ENCODE peak calls at places on chromosome 1, in four cellular contexts. One of them, this sample, is unnamed.

GRCh38 chr1:211517006-211517405 is 25.0 kb upstream of the RD3 start:
- DNase-seq in endothelial cell: no peak
- DNase-seq in astrocyte of the spinal cord: no peak
- DNase-seq in omental fat pad: no peak
- DNase-seq in this sample: no peak

GRCh38 chr1:67572594-67573221 is 112.3 kb upstream of the GADD45A start:
- DNase-seq in endothelial cell: no peak
- DNase-seq in astrocyte of the spinal cord: no peak
- DNase-seq in omental fat pad: no peak
- DNase-seq in this sample: no peak

GRCh38 chr1:159916240-159917051 is 8.9 kb downstream of the TAGLN2 start:
- DNase-seq in endothelial cell: no peak
- DNase-seq in astrocyte of the spinal cord: peak; percentile 67
- DNase-seq in omental fat pad: no peak
- DNase-seq in this sample: no peak

GRCh38 chr1:208791458-208791857 is 547.3 kb upstream of the PLXNA2 start:
- DNase-seq in endothelial cell: no peak
- DNase-seq in astrocyte of the spinal cord: peak; percentile 6
- DNase-seq in omental fat pad: no peak
- DNase-seq in this sample: no peak

GRCh38 chr1:21816602-21817302 is 4.7 kb downstream of the LDLRAD2 start:
- DNase-seq in endothelial cell: no peak
- DNase-seq in astrocyte of the spinal cord: peak; percentile 70
- DNase-seq in omental fat pad: no peak
- DNase-seq in this sample: no peak

GRCh38 chr1:10730985-10731384 is 65.5 kb downstream of the CASZ1 start:
- DNase-seq in endothelial cell: no peak
- DNase-seq in astrocyte of the spinal cord: peak; percentile 46
- DNase-seq in omental fat pad: no peak
- DNase-seq in this sample: no peak

GRCh38 chr1:230819976-230820375 is 48.3 kb downstream of the C1orf198 start:
- DNase-seq in endothelial cell: no peak
- DNase-seq in astrocyte of the spinal cord: no peak
- DNase-seq in omental fat pad: no peak
- DNase-seq in this sample: no peak

GRCh38 chr1:69258842-69259241 is 308.9 kb upstream of the LRRC7 start:
- DNase-seq in endothelial cell: no peak
- DNase-seq in astrocyte of the spinal cord: no peak
- DNase-seq in omental fat pad: no peak
- DNase-seq in this sample: no peak

GRCh38 chr1:161198206-161198876 is 513 bp downstream of the ADAMTS4 start:
- DNase-seq in endothelial cell: peak; percentile 56
- DNase-seq in astrocyte of the spinal cord: peak; percentile 39
- DNase-seq in omental fat pad: no peak
- DNase-seq in this sample: peak; percentile 72

GRCh38 chr1:47681735-47682134 is 243.9 kb downstream of the FOXD2 start:
- DNase-seq in endothelial cell: no peak
- DNase-seq in astrocyte of the spinal cord: no peak
- DNase-seq in omental fat pad: no peak
- DNase-seq in this sample: no peak

GRCh38 chr1:92826792-92827191 is 5.0 kb upstream of the RPL5 start:
- DNase-seq in endothelial cell: no peak
- DNase-seq in astrocyte of the spinal cord: no peak
- DNase-seq in omental fat pad: no peak
- DNase-seq in this sample: no peak

GRCh38 chr1:229664133-229664689 is 38.2 kb downstream of the URB2 start:
- DNase-seq in endothelial cell: no peak
- DNase-seq in astrocyte of the spinal cord: peak; percentile 46
- DNase-seq in omental fat pad: peak; percentile 50
- DNase-seq in this sample: no peak

GRCh38 chr1:211323156-211324063 is 3.2 kb upstream of the TRAF5 start:
- DNase-seq in endothelial cell: peak; percentile 59
- DNase-seq in astrocyte of the spinal cord: peak; percentile 62
- DNase-seq in omental fat pad: no peak
- DNase-seq in this sample: no peak

GRCh38 chr1:6059866-6060265 is 14.2 kb downstream of the KCNAB2 start:
- DNase-seq in endothelial cell: no peak
- DNase-seq in astrocyte of the spinal cord: no peak
- DNase-seq in omental fat pad: no peak
- DNase-seq in this sample: no peak

GRCh38 chr1:17437260-17438175 is 2.0 kb downstream of the RCC2 start:
- DNase-seq in endothelial cell: peak; percentile 45
- DNase-seq in astrocyte of the spinal cord: peak; percentile 41
- DNase-seq in omental fat pad: no peak
- DNase-seq in this sample: no peak

GRCh38 chr1:34843392-34844251 is 15.9 kb downstream of the SMIM12 start:
- DNase-seq in endothelial cell: peak; percentile 55
- DNase-seq in astrocyte of the spinal cord: no peak
- DNase-seq in omental fat pad: no peak
- DNase-seq in this sample: no peak

GRCh38 chr1:81170721-81171120 is 630.0 kb upstream of the ADGRL2 start:
- DNase-seq in endothelial cell: no peak
- DNase-seq in astrocyte of the spinal cord: no peak
- DNase-seq in omental fat pad: no peak
- DNase-seq in this sample: no peak

GRCh38 chr1:86464819-86465218 is 3.9 kb upstream of the CLCA1 start:
- DNase-seq in endothelial cell: no peak
- DNase-seq in astrocyte of the spinal cord: no peak
- DNase-seq in omental fat pad: no peak
- DNase-seq in this sample: no peak

GRCh38 chr1:6464514-6464836 is 1.5 kb downstream of the TNFRSF25 start:
- DNase-seq in endothelial cell: no peak
- DNase-seq in astrocyte of the spinal cord: no peak
- DNase-seq in omental fat pad: no peak
- DNase-seq in this sample: no peak

GRCh38 chr1:224106568-224107281 is 7.2 kb upstream of the FBXO28 start:
- DNase-seq in endothelial cell: peak; percentile 11
- DNase-seq in astrocyte of the spinal cord: peak; percentile 46
- DNase-seq in omental fat pad: no peak
- DNase-seq in this sample: peak; percentile 51
- TF ChIP-seq CTCF in endothelial cell: no peak
- TF ChIP-seq CTCF in astrocyte of the spinal cord: peak; percentile 65
- TF ChIP-seq CTCF in omental fat pad: no peak
- TF ChIP-seq CTCF in this sample: peak; percentile 48

GRCh38 chr1:223695014-223695413 is 17.3 kb upstream of the CAPN2 start:
- DNase-seq in endothelial cell: no peak
- DNase-seq in astrocyte of the spinal cord: no peak
- DNase-seq in omental fat pad: no peak
- DNase-seq in this sample: no peak

GRCh38 chr1:223700942-223701637 is 11.2 kb upstream of the CAPN2 start:
- DNase-seq in endothelial cell: no peak
- DNase-seq in astrocyte of the spinal cord: peak; percentile 98
- DNase-seq in omental fat pad: no peak
- DNase-seq in this sample: no peak

GRCh38 chr1:223700388-223700918 is 11.9 kb upstream of the CAPN2 start:
- DNase-seq in endothelial cell: no peak
- DNase-seq in astrocyte of the spinal cord: no peak
- DNase-seq in omental fat pad: no peak
- DNase-seq in this sample: no peak

GRCh38 chr1:223695941-223696340 is 16.4 kb upstream of the CAPN2 start:
- DNase-seq in endothelial cell: no peak
- DNase-seq in astrocyte of the spinal cord: no peak
- DNase-seq in omental fat pad: no peak
- DNase-seq in this sample: no peak
- TF ChIP-seq CTCF in endothelial cell: no peak
- TF ChIP-seq CTCF in astrocyte of the spinal cord: no peak
- TF ChIP-seq CTCF in omental fat pad: no peak
- TF ChIP-seq CTCF in this sample: no peak

DNA sequence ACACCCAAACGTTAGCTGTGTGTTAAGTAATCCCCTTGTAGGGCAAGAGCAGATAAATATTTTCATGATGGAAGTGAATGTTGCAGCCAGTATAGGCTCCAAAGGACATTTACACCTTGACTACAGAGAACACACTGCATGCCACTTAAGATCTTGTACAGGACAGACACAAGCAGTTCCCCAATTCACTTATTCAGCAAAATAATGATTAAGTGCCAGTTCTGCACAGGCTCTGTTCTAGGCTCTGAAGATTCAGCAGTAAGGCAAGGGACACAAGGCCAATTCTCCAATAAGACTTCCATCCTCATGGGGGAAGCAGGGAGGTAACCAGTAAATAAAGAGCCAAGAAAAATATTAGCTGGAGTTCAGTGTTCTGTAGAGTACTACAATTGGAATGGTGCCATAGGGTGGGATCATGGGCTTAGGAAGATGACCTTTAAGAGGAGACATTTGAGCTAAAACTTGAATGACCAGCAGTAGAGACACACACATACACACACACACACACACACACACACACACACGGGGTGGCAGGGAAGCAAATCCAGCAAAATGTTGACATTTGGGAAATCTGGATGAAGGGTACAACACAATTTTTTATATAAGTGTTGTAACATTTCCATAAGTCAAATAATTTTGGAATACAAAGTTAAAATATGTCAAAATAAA is 199.9 kb upstream of the JUN start:
- DNase-seq in endothelial cell: no peak
- DNase-seq in astrocyte of the spinal cord: no peak
- DNase-seq in omental fat pad: no peak
- DNase-seq in this sample: no peak
- TF ChIP-seq CTCF in endothelial cell: no peak
- TF ChIP-seq CTCF in astrocyte of the spinal cord: no peak
- TF ChIP-seq CTCF in omental fat pad: no peak
- TF ChIP-seq CTCF in this sample: no peak

GRCh38 chr1:113493533-113493932 is 103.2 kb downstream of the MAGI3 start:
- DNase-seq in endothelial cell: no peak
- DNase-seq in astrocyte of the spinal cord: no peak
- DNase-seq in omental fat pad: no peak
- DNase-seq in this sample: no peak

GRCh38 chr1:113490384-113490783 is 100.1 kb downstream of the MAGI3 start:
- DNase-seq in endothelial cell: no peak
- DNase-seq in astrocyte of the spinal cord: no peak
- DNase-seq in omental fat pad: no peak
- DNase-seq in this sample: no peak

GRCh38 chr1:113488576-113489177 is 98.4 kb downstream of the MAGI3 start:
- DNase-seq in endothelial cell: no peak
- DNase-seq in astrocyte of the spinal cord: no peak
- DNase-seq in omental fat pad: no peak
- DNase-seq in this sample: no peak
- TF ChIP-seq CTCF in endothelial cell: no peak
- TF ChIP-seq CTCF in astrocyte of the spinal cord: no peak
- TF ChIP-seq CTCF in omental fat pad: no peak
- TF ChIP-seq CTCF in this sample: no peak

DNA sequence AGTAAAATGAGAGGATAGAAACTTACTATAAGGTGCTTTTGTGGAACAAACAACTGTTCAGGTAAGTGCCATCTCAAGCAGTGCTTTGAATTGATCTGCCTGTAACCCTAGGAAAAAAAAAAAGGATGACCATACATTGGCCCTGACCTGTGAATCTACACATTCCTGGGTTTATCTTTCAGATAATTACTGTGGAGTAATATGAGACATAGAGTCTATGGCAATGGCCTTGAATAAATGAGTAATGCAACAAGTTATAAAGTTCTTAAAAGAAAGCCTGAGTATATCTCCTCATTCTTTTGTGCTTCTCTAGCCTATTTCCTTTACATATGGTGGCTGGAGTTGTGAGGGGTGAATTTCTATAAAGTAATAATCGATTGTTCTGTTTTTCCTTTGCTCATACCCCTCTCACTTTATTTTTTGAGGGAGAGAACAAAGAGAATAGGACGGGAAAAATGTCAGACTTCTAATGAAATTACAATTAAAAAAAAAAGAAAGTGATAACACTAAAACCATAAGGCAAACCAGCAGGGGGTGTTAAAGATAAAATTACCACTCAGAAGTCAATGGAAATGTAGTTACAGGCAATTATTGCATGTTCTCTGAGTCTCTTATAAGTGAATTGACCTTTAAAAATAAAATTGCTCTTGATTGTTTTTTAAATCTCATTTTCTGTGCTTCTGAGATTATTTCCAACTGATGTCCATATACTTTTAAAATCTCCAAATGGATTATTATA is 12.4 kb upstream of the ATP1A1 start:
- DNase-seq in endothelial cell: no peak
- DNase-seq in astrocyte of the spinal cord: no peak
- DNase-seq in omental fat pad: no peak
- DNase-seq in this sample: no peak
- TF ChIP-seq CTCF in endothelial cell: no peak
- TF ChIP-seq CTCF in astrocyte of the spinal cord: peak; percentile 15
- TF ChIP-seq CTCF in omental fat pad: no peak
- TF ChIP-seq CTCF in this sample: peak; percentile 21

GRCh38 chr1:85024736-85025135 is 23.6 kb downstream of the MCOLN3 start:
- DNase-seq in endothelial cell: no peak
- DNase-seq in astrocyte of the spinal cord: no peak
- DNase-seq in omental fat pad: no peak
- DNase-seq in this sample: no peak
- TF ChIP-seq CTCF in endothelial cell: no peak
- TF ChIP-seq CTCF in astrocyte of the spinal cord: no peak
- TF ChIP-seq CTCF in omental fat pad: no peak
- TF ChIP-seq CTCF in this sample: no peak

DNA sequence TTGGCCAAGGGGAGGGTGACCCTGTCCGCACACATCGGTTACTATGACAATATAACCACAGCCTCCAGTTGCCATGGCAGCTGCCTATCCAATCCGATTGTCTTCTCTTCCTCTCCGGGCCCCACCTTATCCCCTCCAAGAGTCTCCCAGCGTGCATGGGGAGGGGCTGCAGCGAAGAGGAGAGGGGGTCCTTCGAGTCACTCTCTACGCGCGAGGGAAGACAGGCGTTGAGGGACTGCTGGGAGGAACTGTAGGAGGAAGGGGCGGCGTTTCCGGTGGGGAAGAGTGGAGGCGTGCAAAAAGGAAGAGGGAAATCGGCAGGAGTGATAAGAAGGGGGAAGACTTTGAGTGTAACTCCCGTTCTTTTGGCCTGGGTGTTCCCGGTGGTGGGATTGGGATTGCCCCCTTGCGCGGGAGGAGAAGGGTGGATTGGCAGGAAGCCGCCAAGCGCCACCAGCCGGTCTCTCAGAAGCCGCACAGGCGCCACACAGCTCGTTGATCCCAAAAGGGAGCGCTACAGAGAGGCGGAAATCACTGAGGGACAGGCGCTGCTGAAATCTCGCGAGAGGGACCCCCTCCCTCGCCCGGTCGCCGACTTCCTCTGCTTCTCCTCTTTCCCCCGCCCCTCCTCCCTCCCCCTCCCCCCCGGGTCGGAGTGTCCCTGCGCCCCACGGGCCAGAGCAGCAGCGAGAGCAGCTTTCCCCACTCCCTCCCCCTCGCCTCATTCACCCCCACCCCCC is 381 bp upstream of the SMG7 start:
- DNase-seq in endothelial cell: peak; percentile 98
- DNase-seq in astrocyte of the spinal cord: peak; percentile 99
- DNase-seq in omental fat pad: peak; percentile 94
- DNase-seq in this sample: peak; percentile 96
- TF ChIP-seq CTCF in endothelial cell: no peak
- TF ChIP-seq CTCF in astrocyte of the spinal cord: no peak
- TF ChIP-seq CTCF in omental fat pad: no peak
- TF ChIP-seq CTCF in this sample: no peak

This sample was measured in breast epithelium.